ENCODE peak calls at places on chromosome 6, in five cellular contexts. T, O, B, A and Q are unnamed samples.

GRCh38 chr6:14743465-14744211 is 502.2 kb upstream of the JARID2 start:
- DNase-seq in T (peak), O (no peak), B (peak), A (peak), Q (peak)

GRCh38 chr6:106442351-106442750 is 81.8 kb downstream of the CRYBG1 start:
- DNase-seq in T (no peak), O (no peak), B (peak), A (no peak), Q (no peak)

GRCh38 chr6:3617681-3618299 is 133.7 kb downstream of the PXDC1 start:
- DNase-seq in T (no peak), O (no peak), B (no peak), A (no peak), Q (no peak)

GRCh38 chr6:56242343-56242742 is 5.0 kb downstream of the COL21A1 start:
- DNase-seq in T (no peak), O (no peak), B (no peak), A (no peak), Q (peak)

GRCh38 chr6:137093183-137094069 is 48.7 kb upstream of the IL20RA start:
- DNase-seq in T (no peak), O (no peak), B (no peak), A (no peak), Q (no peak)

GRCh38 chr6:84136364-84137050 is 90.9 kb downstream of the CEP162 start:
- DNase-seq in T (no peak), O (no peak), B (no peak), A (no peak), Q (no peak)

GRCh38 chr6:71496018-71496800 is 207.6 kb downstream of the OGFRL1 start:
- DNase-seq in T (no peak), O (no peak), B (no peak), A (peak), Q (no peak)

GRCh38 chr6:15793288-15793687 is 130.5 kb upstream of the DTNBP1 start:
- DNase-seq in T (no peak), O (no peak), B (peak), A (peak), Q (peak)

GRCh38 chr6:115602471-115602870 is 458.2 kb downstream of the FRK start:
- DNase-seq in T (no peak), O (no peak), B (no peak), A (no peak), Q (peak)

GRCh38 chr6:5497896-5498578 is 236.7 kb downstream of the FARS2 start:
- DNase-seq in T (no peak), O (no peak), B (no peak), A (peak), Q (peak)

GRCh38 chr6:109456710-109457595 is 1.4 kb upstream of the MICAL1 start:
- DNase-seq in T (no peak), O (no peak), B (peak), A (peak), Q (peak)

GRCh38 chr6:101811108-101811507 is 417.6 kb downstream of the GRIK2 start:
- DNase-seq in T (no peak), O (no peak), B (no peak), A (no peak), Q (no peak)

GRCh38 chr6:46421239-46421638 is 70.0 kb downstream of the RCAN2 start:
- DNase-seq in T (peak), O (no peak), B (no peak), A (no peak), Q (no peak)

GRCh38 chr6:70901324-70901723 is 55.5 kb downstream of the B3GAT2 start:
- DNase-seq in T (no peak), O (no peak), B (no peak), A (no peak), Q (no peak)

GRCh38 chr6:166420351-166420750 is 37.6 kb upstream of the MPC1 start:
- DNase-seq in T (peak), O (no peak), B (no peak), A (peak), Q (peak)

GRCh38 chr6:12709116-12709515 is 7.5 kb upstream of the PHACTR1 start:
- DNase-seq in T (no peak), O (no peak), B (no peak), A (peak), Q (peak)

GRCh38 chr6:100134703-100135102 is 140.7 kb upstream of the MCHR2 start:
- DNase-seq in T (no peak), O (no peak), B (no peak), A (peak), Q (no peak)

GRCh38 chr6:108969776-108970175 is 121.6 kb downstream of the ARMC2 start:
- DNase-seq in T (no peak), O (no peak), B (no peak), A (peak), Q (peak)

GRCh38 chr6:25232478-25232877 is 46.7 kb upstream of the CARMIL1 start:
- DNase-seq in T (no peak), O (no peak), B (no peak), A (peak), Q (no peak)

GRCh38 chr6:76774750-76775396 is 688.4 kb downstream of the HTR1B start:
- DNase-seq in T (no peak), O (no peak), B (no peak), A (peak), Q (no peak)

GRCh38 chr6:164812706-164813105 is 496.7 kb downstream of the C6orf118 start:
- DNase-seq in T (no peak), O (no peak), B (no peak), A (no peak), Q (no peak)

GRCh38 chr6:63759605-63760004 is 124.0 kb downstream of the PHF3 start:
- DNase-seq in T (no peak), O (no peak), B (no peak), A (no peak), Q (no peak)

GRCh38 chr6:53293691-53294090 is 55.1 kb downstream of the ELOVL5 start:
- DNase-seq in T (no peak), O (no peak), B (no peak), A (no peak), Q (no peak)

GRCh38 chr6:34344314-34344713 is 48.2 kb downstream of the NUDT3 start:
- DNase-seq in T (no peak), O (no peak), B (no peak), A (no peak), Q (no peak)

GRCh38 chr6:92011681-92012245 is 1407.6 kb downstream of the EPHA7 start:
- DNase-seq in T (no peak), O (no peak), B (no peak), A (no peak), Q (no peak)

GRCh38 chr6:40325041-40325440 is 262.1 kb downstream of the LRFN2 start:
- DNase-seq in T (no peak), O (no peak), B (no peak), A (no peak), Q (no peak)

GRCh38 chr6:1949533-1949932 is 295.9 kb downstream of the GMDS start:
- DNase-seq in T (peak), O (no peak), B (no peak), A (peak), Q (no peak)